ENCODE peak calls at places on chromosomes 3 and 15, in eight cellular contexts. C, X, M, I, U, N, T and Z are unnamed samples.

GRCh38 chr3:29754346-29754745 is 473.5 kb downstream of the RBMS3 start:
- DNase-seq in C (no peak), X (no peak), M (no peak), I (no peak), U (no peak), N (no peak), T (no peak), Z (no peak)

GRCh38 chr15:100115711-100116090 is 226.1 kb downstream of the ADAMTS17 start:
- DNase-seq in C (peak), X (peak), M (no peak), I (no peak), U (peak), N (peak), T (no peak), Z (no peak)

GRCh38 chr3:189123595-189124387 is 48.0 kb upstream of the TPRG1 start:
- DNase-seq in C (no peak), X (peak), M (no peak), I (no peak), U (no peak), N (no peak), T (no peak), Z (no peak)

GRCh38 chr15:60871152-60871551 is 357.9 kb downstream of the RORA start:
- DNase-seq in C (no peak), X (no peak), M (no peak), I (no peak), U (no peak), N (no peak), T (no peak), Z (no peak)

GRCh38 chr3:112639451-112640332 is 1.3 kb downstream of the CCDC80 start:
- DNase-seq in C (no peak), X (no peak), M (no peak), I (no peak), U (no peak), N (no peak), T (no peak), Z (no peak)

GRCh38 chr3:176514297-176514696 is 683.0 kb downstream of the TBL1XR1 start:
- DNase-seq in C (peak), X (no peak), M (no peak), I (no peak), U (peak), N (no peak), T (no peak), Z (no peak)

GRCh38 chr3:97968376-97968775 is 3.9 kb downstream of the RIOX2 start:
- DNase-seq in C (no peak), X (no peak), M (no peak), I (no peak), U (no peak), N (no peak), T (no peak), Z (no peak)

GRCh38 chr15:91884604-91885003 is 31.1 kb downstream of the SLCO3A1 start:
- DNase-seq in C (peak), X (no peak), M (no peak), I (no peak), U (no peak), N (no peak), T (no peak), Z (no peak)

GRCh38 chr3:123660900-123661299 is 76.0 kb upstream of the HACD2 start:
- DNase-seq in C (peak), X (peak), M (no peak), I (peak), U (no peak), N (peak), T (peak), Z (peak)

GRCh38 chr15:69504352-69505040 is 51.9 kb downstream of the RPLP1 start:
- DNase-seq in C (no peak), X (no peak), M (no peak), I (no peak), U (no peak), N (no peak), T (no peak), Z (no peak)

GRCh38 chr15:88563638-88564037 is 17.2 kb upstream of the DET1 start:
- DNase-seq in C (peak), X (no peak), M (no peak), I (no peak), U (no peak), N (no peak), T (no peak), Z (no peak)

GRCh38 chr3:62942761-62943160 is 67.5 kb upstream of the CADPS start:
- DNase-seq in C (no peak), X (no peak), M (no peak), I (no peak), U (no peak), N (no peak), T (no peak), Z (no peak)

GRCh38 chr15:44735482-44736260 is 657 bp upstream of the TRIM69 start:
- DNase-seq in C (no peak), X (peak), M (peak), I (no peak), U (no peak), N (no peak), T (no peak), Z (no peak)